ENCODE peak calls at places on chromosomes 3 and 15, in eight cellular contexts. One of them, this sample, is unnamed. For H3K9me3, the result is how much of the 10 kb centered on the place peaks cover.

GRCh38 chr3:31522152-31522551 is 10.6 kb upstream of the STT3B start:
- DNase-seq in K562: no peak
- DNase-seq in cardiac muscle cell: peak
- DNase-seq in heart right ventricle: no peak
- DNase-seq in SK-N-SH: no peak
- DNase-seq in CD8-positive, alpha-beta T cell: peak
- DNase-seq in PC-3: no peak
- DNase-seq in lower lobe of right lung: no peak
- DNase-seq in this sample: no peak

GRCh38 chr3:142724682-142725351 is 983 bp downstream of the TRPC1 start:
- DNase-seq in K562: peak
- DNase-seq in cardiac muscle cell: no peak
- DNase-seq in heart right ventricle: peak
- DNase-seq in SK-N-SH: peak
- DNase-seq in CD8-positive, alpha-beta T cell: peak
- DNase-seq in PC-3: peak
- DNase-seq in lower lobe of right lung: peak
- DNase-seq in this sample: no peak

GRCh38 chr3:46943237-46944187 is 33.0 kb downstream of the CCDC12 start:
- DNase-seq in K562: no peak
- DNase-seq in cardiac muscle cell: no peak
- DNase-seq in heart right ventricle: no peak
- DNase-seq in SK-N-SH: no peak
- DNase-seq in CD8-positive, alpha-beta T cell: no peak
- DNase-seq in PC-3: peak
- DNase-seq in lower lobe of right lung: peak
- DNase-seq in this sample: no peak

GRCh38 chr3:48678056-48678455 is 7.7 kb downstream of the NCKIPSD start:
- DNase-seq in K562: no peak
- DNase-seq in cardiac muscle cell: peak
- DNase-seq in heart right ventricle: no peak
- DNase-seq in SK-N-SH: no peak
- DNase-seq in CD8-positive, alpha-beta T cell: no peak
- DNase-seq in PC-3: no peak
- DNase-seq in lower lobe of right lung: no peak
- DNase-seq in this sample: no peak

GRCh38 chr3:17088602-17089313 is 204.0 kb downstream of the PLCL2 start:
- DNase-seq in K562: no peak
- DNase-seq in cardiac muscle cell: no peak
- DNase-seq in heart right ventricle: no peak
- DNase-seq in SK-N-SH: no peak
- DNase-seq in CD8-positive, alpha-beta T cell: peak
- DNase-seq in PC-3: no peak
- DNase-seq in lower lobe of right lung: no peak
- DNase-seq in this sample: no peak

GRCh38 chr15:47517737-47518136 is 199.6 kb upstream of the SEMA6D start:
- DNase-seq in K562: no peak
- DNase-seq in cardiac muscle cell: peak
- DNase-seq in heart right ventricle: no peak
- DNase-seq in SK-N-SH: no peak
- DNase-seq in CD8-positive, alpha-beta T cell: no peak
- DNase-seq in PC-3: no peak
- DNase-seq in lower lobe of right lung: no peak
- DNase-seq in this sample: no peak

GRCh38 chr15:86634146-86634545 is 554.5 kb downstream of the AGBL1 start:
- DNase-seq in K562: no peak
- DNase-seq in cardiac muscle cell: no peak
- DNase-seq in heart right ventricle: no peak
- DNase-seq in SK-N-SH: no peak
- DNase-seq in CD8-positive, alpha-beta T cell: no peak
- DNase-seq in PC-3: no peak
- DNase-seq in lower lobe of right lung: no peak
- DNase-seq in this sample: no peak

GRCh38 chr3:109985942-109986555 is 648.7 kb upstream of the DPPA4 start:
- DNase-seq in K562: no peak
- DNase-seq in cardiac muscle cell: peak
- DNase-seq in heart right ventricle: no peak
- DNase-seq in SK-N-SH: no peak
- DNase-seq in CD8-positive, alpha-beta T cell: no peak
- DNase-seq in PC-3: no peak
- DNase-seq in lower lobe of right lung: no peak
- DNase-seq in this sample: no peak

GRCh38 chr15:85750807-85751730 is 43.7 kb downstream of the KLHL25 start:
- DNase-seq in K562: no peak
- DNase-seq in cardiac muscle cell: peak
- DNase-seq in heart right ventricle: no peak
- DNase-seq in SK-N-SH: no peak
- DNase-seq in CD8-positive, alpha-beta T cell: no peak
- DNase-seq in PC-3: no peak
- DNase-seq in lower lobe of right lung: no peak
- DNase-seq in this sample: no peak

GRCh38 chr15:33846862-33847261 is 121.4 kb upstream of the CHRM5 start:
- DNase-seq in K562: no peak
- DNase-seq in cardiac muscle cell: no peak
- DNase-seq in heart right ventricle: no peak
- DNase-seq in SK-N-SH: no peak
- DNase-seq in CD8-positive, alpha-beta T cell: no peak
- DNase-seq in PC-3: no peak
- DNase-seq in lower lobe of right lung: no peak
- DNase-seq in this sample: no peak

GRCh38 chr15:71052356-71052755 is 62.9 kb upstream of the THSD4 start:
- DNase-seq in K562: no peak
- DNase-seq in cardiac muscle cell: peak
- DNase-seq in heart right ventricle: no peak
- DNase-seq in SK-N-SH: no peak
- DNase-seq in CD8-positive, alpha-beta T cell: no peak
- DNase-seq in PC-3: peak
- DNase-seq in lower lobe of right lung: no peak
- DNase-seq in this sample: no peak

GRCh38 chr3:100089802-100090668 is 24.3 kb downstream of the FILIP1L start:
- DNase-seq in K562: peak
- DNase-seq in cardiac muscle cell: peak
- DNase-seq in heart right ventricle: no peak
- DNase-seq in SK-N-SH: no peak
- DNase-seq in CD8-positive, alpha-beta T cell: no peak
- DNase-seq in PC-3: peak
- DNase-seq in lower lobe of right lung: no peak
- DNase-seq in this sample: no peak

GRCh38 chr3:54965746-54966145 is 37.9 kb upstream of the LRTM1 start:
- DNase-seq in K562: no peak
- DNase-seq in cardiac muscle cell: peak
- DNase-seq in heart right ventricle: no peak
- DNase-seq in SK-N-SH: no peak
- DNase-seq in CD8-positive, alpha-beta T cell: no peak
- DNase-seq in PC-3: no peak
- DNase-seq in lower lobe of right lung: no peak
- DNase-seq in this sample: no peak

GRCh38 chr3:176469694-176470205 is 727.5 kb downstream of the TBL1XR1 start:
- DNase-seq in K562: no peak
- DNase-seq in cardiac muscle cell: no peak
- DNase-seq in heart right ventricle: no peak
- DNase-seq in SK-N-SH: no peak
- DNase-seq in CD8-positive, alpha-beta T cell: no peak
- DNase-seq in PC-3: peak
- DNase-seq in lower lobe of right lung: no peak
- DNase-seq in this sample: no peak

GRCh38 chr15:55897560-55898336 is 95.7 kb downstream of the NEDD4 start:
- DNase-seq in K562: peak
- DNase-seq in cardiac muscle cell: peak
- DNase-seq in heart right ventricle: peak
- DNase-seq in SK-N-SH: peak
- DNase-seq in CD8-positive, alpha-beta T cell: no peak
- DNase-seq in PC-3: peak
- DNase-seq in lower lobe of right lung: no peak
- DNase-seq in this sample: no peak

GRCh38 chr3:33980252-33980651 is 181.8 kb downstream of the PDCD6IP start:
- DNase-seq in K562: no peak
- DNase-seq in cardiac muscle cell: peak
- DNase-seq in heart right ventricle: no peak
- DNase-seq in SK-N-SH: peak
- DNase-seq in CD8-positive, alpha-beta T cell: no peak
- DNase-seq in PC-3: peak
- DNase-seq in lower lobe of right lung: no peak
- DNase-seq in this sample: no peak

GRCh38 chr3:31407665-31408064 is 125.1 kb upstream of the STT3B start:
- DNase-seq in K562: no peak
- DNase-seq in cardiac muscle cell: no peak
- DNase-seq in heart right ventricle: no peak
- DNase-seq in SK-N-SH: no peak
- DNase-seq in CD8-positive, alpha-beta T cell: no peak
- DNase-seq in PC-3: no peak
- DNase-seq in lower lobe of right lung: no peak
- DNase-seq in this sample: no peak

GRCh38 chr3:52265387-52265786 is 13.1 kb downstream of the WDR82 start:
- DNase-seq in K562: no peak
- DNase-seq in cardiac muscle cell: no peak
- DNase-seq in heart right ventricle: no peak
- DNase-seq in SK-N-SH: no peak
- DNase-seq in CD8-positive, alpha-beta T cell: no peak
- DNase-seq in PC-3: peak
- DNase-seq in lower lobe of right lung: no peak
- DNase-seq in this sample: no peak

GRCh38 chr15:28128036-28128435 is 28.9 kb upstream of the OCA2 start:
- DNase-seq in K562: no peak
- DNase-seq in cardiac muscle cell: no peak
- DNase-seq in heart right ventricle: peak
- DNase-seq in SK-N-SH: no peak
- DNase-seq in CD8-positive, alpha-beta T cell: no peak
- DNase-seq in PC-3: no peak
- DNase-seq in lower lobe of right lung: peak
- DNase-seq in this sample: no peak

GRCh38 chr15:25185156-25185710 is 230.4 kb downstream of the SNRPN start:
- DNase-seq in K562: no peak
- DNase-seq in cardiac muscle cell: no peak
- DNase-seq in heart right ventricle: no peak
- DNase-seq in SK-N-SH: no peak
- DNase-seq in CD8-positive, alpha-beta T cell: no peak
- DNase-seq in PC-3: no peak
- DNase-seq in lower lobe of right lung: peak
- DNase-seq in this sample: no peak
- H3K9me3 ChIP-seq in K562: under half
- H3K9me3 ChIP-seq in cardiac muscle cell: under half
- H3K9me3 ChIP-seq in heart right ventricle: under half
- H3K9me3 ChIP-seq in SK-N-SH: under half
- H3K9me3 ChIP-seq in CD8-positive, alpha-beta T cell: under half
- H3K9me3 ChIP-seq in PC-3: under half
- H3K9me3 ChIP-seq in lower lobe of right lung: under half
- H3K9me3 ChIP-seq in this sample: under half

GRCh38 chr3:101433652-101434051 is 79.4 kb downstream of the SENP7 start:
- DNase-seq in K562: no peak
- DNase-seq in cardiac muscle cell: no peak
- DNase-seq in heart right ventricle: no peak
- DNase-seq in SK-N-SH: no peak
- DNase-seq in CD8-positive, alpha-beta T cell: no peak
- DNase-seq in PC-3: no peak
- DNase-seq in lower lobe of right lung: no peak
- DNase-seq in this sample: no peak
- H3K9me3 ChIP-seq in K562: under half
- H3K9me3 ChIP-seq in cardiac muscle cell: under half
- H3K9me3 ChIP-seq in heart right ventricle: under half
- H3K9me3 ChIP-seq in SK-N-SH: under half
- H3K9me3 ChIP-seq in CD8-positive, alpha-beta T cell: under half
- H3K9me3 ChIP-seq in PC-3: under half
- H3K9me3 ChIP-seq in lower lobe of right lung: under half
- H3K9me3 ChIP-seq in this sample: under half

GRCh38 chr15:79918278-79918677 is 21.5 kb upstream of the MTHFS start:
- DNase-seq in K562: no peak
- DNase-seq in cardiac muscle cell: no peak
- DNase-seq in heart right ventricle: no peak
- DNase-seq in SK-N-SH: no peak
- DNase-seq in CD8-positive, alpha-beta T cell: no peak
- DNase-seq in PC-3: no peak
- DNase-seq in lower lobe of right lung: peak
- DNase-seq in this sample: no peak
- H3K9me3 ChIP-seq in K562: under half
- H3K9me3 ChIP-seq in cardiac muscle cell: under half
- H3K9me3 ChIP-seq in heart right ventricle: under half
- H3K9me3 ChIP-seq in SK-N-SH: under half
- H3K9me3 ChIP-seq in CD8-positive, alpha-beta T cell: under half
- H3K9me3 ChIP-seq in PC-3: under half
- H3K9me3 ChIP-seq in lower lobe of right lung: half or more
- H3K9me3 ChIP-seq in this sample: under half

GRCh38 chr3:18652781-18653180 is 227.6 kb upstream of the SATB1 start:
- DNase-seq in K562: no peak
- DNase-seq in cardiac muscle cell: no peak
- DNase-seq in heart right ventricle: no peak
- DNase-seq in SK-N-SH: no peak
- DNase-seq in CD8-positive, alpha-beta T cell: no peak
- DNase-seq in PC-3: no peak
- DNase-seq in lower lobe of right lung: no peak
- DNase-seq in this sample: no peak
- H3K9me3 ChIP-seq in K562: under half
- H3K9me3 ChIP-seq in cardiac muscle cell: under half
- H3K9me3 ChIP-seq in heart right ventricle: under half
- H3K9me3 ChIP-seq in SK-N-SH: under half
- H3K9me3 ChIP-seq in CD8-positive, alpha-beta T cell: under half
- H3K9me3 ChIP-seq in PC-3: under half
- H3K9me3 ChIP-seq in lower lobe of right lung: under half
- H3K9me3 ChIP-seq in this sample: under half

DNA sequence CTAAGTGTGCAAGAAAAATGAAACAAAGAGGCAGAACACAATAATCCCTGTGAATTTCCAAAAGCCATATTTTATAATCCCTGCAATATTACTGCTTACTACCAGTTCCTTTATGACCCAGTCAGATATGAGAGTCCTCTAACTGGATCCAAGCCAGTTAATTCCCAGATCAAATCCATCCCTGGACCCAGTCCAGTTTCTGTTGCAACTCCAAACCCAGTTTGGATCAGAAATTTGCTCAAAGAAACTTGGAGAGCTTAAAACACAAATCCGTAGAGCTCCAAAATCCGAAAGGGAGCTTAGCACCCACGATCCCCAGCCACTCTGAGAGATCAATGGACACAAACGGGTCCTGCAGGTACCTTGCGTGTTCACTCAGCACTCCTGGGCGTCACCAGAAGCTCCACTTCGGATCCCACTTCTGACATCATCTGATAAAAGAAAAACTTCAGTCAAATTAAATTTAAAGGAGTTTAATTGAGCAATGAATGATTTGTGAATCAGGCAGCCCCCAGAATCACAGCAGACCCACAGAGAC is 32.6 kb upstream of the THUMPD3 start:
- DNase-seq in K562: no peak
- DNase-seq in cardiac muscle cell: peak
- DNase-seq in heart right ventricle: no peak
- DNase-seq in SK-N-SH: no peak
- DNase-seq in CD8-positive, alpha-beta T cell: no peak
- DNase-seq in PC-3: no peak
- DNase-seq in lower lobe of right lung: no peak
- DNase-seq in this sample: no peak
- H3K9me3 ChIP-seq in K562: under half
- H3K9me3 ChIP-seq in cardiac muscle cell: under half
- H3K9me3 ChIP-seq in heart right ventricle: under half
- H3K9me3 ChIP-seq in SK-N-SH: under half
- H3K9me3 ChIP-seq in CD8-positive, alpha-beta T cell: under half
- H3K9me3 ChIP-seq in PC-3: under half
- H3K9me3 ChIP-seq in lower lobe of right lung: under half
- H3K9me3 ChIP-seq in this sample: under half

GRCh38 chr15:54719325-54719724 is 477.4 kb downstream of the RSL24D1 start:
- DNase-seq in K562: no peak
- DNase-seq in cardiac muscle cell: no peak
- DNase-seq in heart right ventricle: no peak
- DNase-seq in SK-N-SH: no peak
- DNase-seq in CD8-positive, alpha-beta T cell: no peak
- DNase-seq in PC-3: no peak
- DNase-seq in lower lobe of right lung: no peak
- DNase-seq in this sample: no peak
- H3K9me3 ChIP-seq in K562: under half
- H3K9me3 ChIP-seq in cardiac muscle cell: under half
- H3K9me3 ChIP-seq in heart right ventricle: under half
- H3K9me3 ChIP-seq in SK-N-SH: under half
- H3K9me3 ChIP-seq in CD8-positive, alpha-beta T cell: under half
- H3K9me3 ChIP-seq in PC-3: under half
- H3K9me3 ChIP-seq in lower lobe of right lung: under half
- H3K9me3 ChIP-seq in this sample: under half